ENCODE peak calls at places on chromosomes 1 and 21, in nine cellular contexts. X is lung, L is esophagus squamous epithelium, T is tibial artery, B is colonic mucosa, U is thoracic aorta, D is brain microvascular endothelial cell, G is right lobe of liver, I is esophagus muscularis mucosa. Y is an unnamed sample.
A peak's percentile ranks its signal among the peaks of the same experiment; 100 is the strongest.

GRCh38 chr1:155974208-155975165 is 3.9 kb downstream of the ARHGEF2 start:
- DNase-seq in X (no peak), L (no peak), T (no peak), B (no peak), U (no peak), D (no peak), G (no peak), I (no peak), Y (no peak)

GRCh38 chr1:228358039-228358763 is 48.4 kb downstream of the TRIM11 start:
- DNase-seq in X (no peak), L (no peak), T (no peak), B (no peak), U (no peak), D (no peak), G (no peak), I (no peak), Y (no peak)

GRCh38 chr21:17402885-17403477 is 109.9 kb upstream of the CXADR start:
- DNase-seq in X (no peak), L (no peak), T (no peak), B (no peak), U (no peak), D (peak; percentile 11), G (no peak), I (no peak), Y (no peak)

GRCh38 chr1:199264283-199264682 is 625.4 kb downstream of the PTPRC start:
- DNase-seq in X (no peak), L (no peak), T (no peak), B (no peak), U (no peak), D (no peak), G (no peak), I (no peak), Y (no peak)

GRCh38 chr21:37575536-37576083 is 209.0 kb downstream of the DYRK1A start:
- DNase-seq in X (no peak), L (no peak), T (no peak), B (no peak), U (no peak), D (no peak), G (no peak), I (no peak), Y (no peak)

GRCh38 chr1:8118031-8118451 is 91.9 kb upstream of the ERRFI1 start:
- DNase-seq in X (no peak), L (no peak), T (peak; percentile 61), B (no peak), U (no peak), D (no peak), G (no peak), I (no peak), Y (no peak)

GRCh38 chr1:70979313-70979712 is 68.3 kb downstream of the PTGER3 start:
- DNase-seq in X (no peak), L (no peak), T (no peak), B (no peak), U (no peak), D (no peak), G (no peak), I (no peak), Y (no peak)

GRCh38 chr1:34970220-34970735 is 14.9 kb downstream of the TMEM35B start:
- DNase-seq in X (no peak), L (no peak), T (no peak), B (no peak), U (no peak), D (no peak), G (no peak), I (no peak), Y (no peak)

GRCh38 chr1:43979261-43979527 is 184 bp downstream of the B4GALT2 start:
- DNase-seq in X (no peak), L (no peak), T (no peak), B (no peak), U (no peak), D (no peak), G (no peak), I (no peak), Y (no peak)
- H3K4me3 ChIP-seq in X (peak overlapping the region; percentile 42), L (peak overlapping the region; percentile 61), T (peak overlapping the region; percentile 64), B (peak overlapping the region; percentile 72), U (peak overlapping the region; percentile 82), D (peak overlapping the region; percentile 72), G (peak overlapping the region; percentile 70), I (peak overlapping the region; percentile 77), Y (peak overlapping the region; percentile 87)

GRCh38 chr1:183807549-183808168 is 2.7 kb downstream of the RGL1 start:
- DNase-seq in X (no peak), L (no peak), T (no peak), B (no peak), U (no peak), D (peak; percentile 54), G (no peak), I (no peak), Y (peak; percentile 35)

GRCh38 chr1:183804382-183804781 is 538 bp upstream of the RGL1 start:
- DNase-seq in X (no peak), L (no peak), T (no peak), B (no peak), U (no peak), D (no peak), G (no peak), I (no peak), Y (no peak)

GRCh38 chr1:183806086-183806485 is 1.2 kb downstream of the RGL1 start:
- DNase-seq in X (no peak), L (no peak), T (no peak), B (no peak), U (no peak), D (no peak), G (no peak), I (no peak), Y (no peak)

GRCh38 chr1:183806650-183807049 is 1.7 kb downstream of the RGL1 start:
- DNase-seq in X (no peak), L (no peak), T (no peak), B (no peak), U (no peak), D (no peak), G (no peak), I (no peak), Y (no peak)

DNA sequence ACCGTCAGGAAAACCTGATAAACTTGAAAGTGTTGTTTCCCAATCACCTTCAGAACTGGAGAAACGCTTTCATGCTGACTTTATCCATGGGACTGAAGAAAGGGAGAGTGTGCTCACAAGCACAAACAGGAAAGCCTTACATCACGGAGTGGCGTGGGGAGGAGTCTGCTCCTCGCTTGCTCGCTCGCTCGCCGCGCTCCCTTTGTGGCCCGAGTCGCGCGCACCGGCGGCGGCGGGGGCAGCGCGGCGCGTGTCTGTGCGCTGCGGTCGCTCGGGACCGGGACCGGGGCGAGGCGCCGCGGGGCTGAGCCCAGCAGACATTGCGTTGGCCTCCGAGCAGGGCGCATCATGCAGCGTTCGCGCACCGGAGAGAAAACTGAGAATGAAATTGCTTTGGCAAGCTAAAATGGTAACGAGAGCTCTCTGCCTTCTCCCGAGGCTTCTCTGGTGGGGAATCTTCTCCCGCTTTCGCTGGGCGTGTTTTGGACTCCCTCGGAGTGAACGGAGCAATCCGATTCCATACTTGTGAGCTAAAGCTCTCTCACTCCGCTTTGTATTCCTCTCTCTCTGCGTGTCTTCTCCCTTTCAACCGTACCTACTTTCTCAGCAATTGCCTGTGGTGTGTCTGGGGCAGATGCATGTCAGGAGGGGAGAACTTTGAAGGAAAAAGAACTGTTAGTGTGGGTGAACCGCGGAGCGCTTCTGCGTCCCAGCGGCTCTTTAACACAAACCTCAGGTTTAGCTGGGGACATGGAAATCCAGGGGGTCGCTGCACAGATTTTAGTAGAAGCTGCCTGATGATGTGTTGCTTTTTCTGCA is at the start of gene RGL1:
- DNase-seq in X (peak; percentile 76), L (no peak), T (peak; percentile 84), B (peak; percentile 48), U (no peak), D (peak; percentile 64), G (peak; percentile 69), I (no peak), Y (peak; percentile 76)
- H3K27ac ChIP-seq in X (peak within 1 kb of the TSS; percentile 74), L (peak within 1 kb of the TSS; percentile 91), T (peak within 1 kb of the TSS; percentile 49), B (peak within 1 kb of the TSS; percentile 65), U (peak within 1 kb of the TSS; percentile 38), D (peak within 1 kb of the TSS; percentile 57), G (peak within 1 kb of the TSS; percentile 79), I (peak within 1 kb of the TSS; percentile 86), Y (peak within 1 kb of the TSS; percentile 86)

GRCh38 chr1:6918908-6919511 is 133.8 kb downstream of the CAMTA1 start:
- DNase-seq in X (no peak), L (no peak), T (no peak), B (no peak), U (no peak), D (no peak), G (no peak), I (no peak), Y (no peak)
- TF ChIP-seq CTCF in X (no peak), L (no peak), T (no peak), B (no peak), U (no peak), D (no peak), G (no peak), I (no peak), Y (no peak)

DNA sequence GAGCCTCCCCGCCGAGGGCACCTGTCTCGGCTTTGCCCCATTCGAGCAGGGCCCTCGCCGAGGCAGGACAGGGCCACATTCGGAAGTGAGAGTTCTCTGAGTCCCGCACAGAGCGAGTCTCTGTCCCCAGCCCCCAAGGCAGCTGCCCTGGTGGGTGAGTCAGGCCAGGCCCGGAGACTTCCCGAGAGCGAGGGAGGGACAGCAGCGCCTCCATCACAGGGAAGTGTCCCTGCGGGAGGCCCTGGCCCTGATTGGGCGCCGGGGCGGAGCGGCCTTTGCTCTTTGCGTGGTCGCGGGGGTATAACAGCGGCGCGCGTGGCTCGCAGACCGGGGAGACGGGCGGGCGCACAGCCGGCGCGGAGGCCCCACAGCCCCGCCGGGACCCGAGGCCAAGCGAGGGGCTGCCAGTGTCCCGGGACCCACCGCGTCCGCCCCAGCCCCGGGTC is at the start of gene AIRE:
- DNase-seq in X (no peak), L (no peak), T (no peak), B (no peak), U (no peak), D (peak; percentile 21), G (peak; percentile 52), I (no peak), Y (no peak)
- H3K4me3 ChIP-seq in X (no peak within 1 kb of the TSS), L (peak within 1 kb of the TSS; percentile 5), T (no peak within 1 kb of the TSS), B (no peak within 1 kb of the TSS), U (no peak within 1 kb of the TSS), D (peak within 1 kb of the TSS; percentile 15), G (no peak within 1 kb of the TSS), I (peak within 1 kb of the TSS; percentile 42), Y (peak within 1 kb of the TSS; percentile 54)

GRCh38 chr21:31111093-31111492 is 72.8 kb upstream of the KRTAP19-8 start:
- DNase-seq in X (no peak), L (no peak), T (no peak), B (no peak), U (no peak), D (no peak), G (no peak), I (no peak), Y (no peak)
- H3K27ac ChIP-seq in X (no peak overlapping the region), L (no peak overlapping the region), T (no peak overlapping the region), B (no peak overlapping the region), U (no peak overlapping the region), D (no peak overlapping the region), G (no peak overlapping the region), I (no peak overlapping the region), Y (no peak overlapping the region)

DNA sequence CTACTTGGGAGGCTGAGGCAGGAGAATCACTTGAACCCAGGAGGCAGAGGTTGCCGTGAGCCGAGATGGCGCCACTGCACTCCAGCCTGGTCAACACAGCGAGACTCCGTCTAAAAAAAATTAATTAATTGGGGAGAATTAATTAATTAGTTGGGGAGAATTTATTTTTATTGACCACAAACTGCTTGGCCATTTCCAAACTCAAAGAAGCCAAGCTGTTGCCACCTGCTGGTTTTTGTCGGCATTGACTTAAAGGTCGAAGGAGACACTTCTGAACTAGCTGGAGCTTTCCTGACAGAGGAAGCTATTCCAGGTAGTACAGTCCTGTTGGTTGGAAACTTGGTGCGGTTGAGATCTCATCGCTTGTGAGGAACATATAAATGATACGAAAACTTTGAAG is 13.1 kb downstream of the MAP1LC3C start:
- DNase-seq in X (no peak), L (no peak), T (no peak), B (peak; percentile 26), U (no peak), D (peak; percentile 47), G (no peak), I (no peak), Y (no peak)
- TF ChIP-seq CTCF in X (no peak), L (no peak), T (no peak), B (no peak), U (no peak), D (peak; percentile 66), G (peak; percentile 61), I (peak; percentile 26), Y (peak; percentile 50)